ENCODE peak calls at places on chromosomes 4 and X, in seven cellular contexts. One of them, this sample, is unnamed. For H3K9me3, the result is how much of the 10 kb centered on the place peaks cover.

GRCh38 chr4:8840816-8841455 is 30.7 kb downstream of the HMX1 start:
- DNase-seq in tibial nerve: peak
- DNase-seq in ovary: peak
- DNase-seq in right lobe of liver: peak
- DNase-seq in A549: no peak
- DNase-seq in HepG2: no peak
- DNase-seq in IMR-90: no peak
- DNase-seq in this sample: no peak

GRCh38 chrX:38220024-38220935 is at the start of gene SRPX:
- DNase-seq in tibial nerve: no peak
- DNase-seq in IMR-90: peak
- DNase-seq in right lobe of liver: peak
- DNase-seq in ovary: peak
- DNase-seq in HepG2: no peak
- DNase-seq in A549: peak
- DNase-seq in this sample: peak

GRCh38 chr4:2401610-2401983 is 16.8 kb downstream of the ZFYVE28 start:
- DNase-seq in ovary: no peak
- DNase-seq in HepG2: no peak
- DNase-seq in tibial nerve: no peak
- DNase-seq in right lobe of liver: no peak
- DNase-seq in IMR-90: no peak
- DNase-seq in A549: no peak
- DNase-seq in this sample: no peak

GRCh38 chr4:153137168-153137567 is 67.1 kb upstream of the TRIM2 start:
- DNase-seq in ovary: peak
- DNase-seq in IMR-90: peak
- DNase-seq in HepG2: no peak
- DNase-seq in tibial nerve: no peak
- DNase-seq in right lobe of liver: peak
- DNase-seq in A549: peak
- DNase-seq in this sample: no peak

GRCh38 chrX:68832101-68832416 is 3.2 kb downstream of the EFNB1 start:
- DNase-seq in right lobe of liver: no peak
- DNase-seq in A549: no peak
- DNase-seq in IMR-90: peak
- DNase-seq in ovary: peak
- DNase-seq in tibial nerve: no peak
- DNase-seq in HepG2: no peak
- DNase-seq in this sample: peak

GRCh38 chr4:56863441-56864129 is 42.1 kb upstream of the SPINK2 start:
- DNase-seq in tibial nerve: no peak
- DNase-seq in ovary: no peak
- DNase-seq in right lobe of liver: no peak
- DNase-seq in A549: no peak
- DNase-seq in IMR-90: peak
- DNase-seq in HepG2: no peak
- DNase-seq in this sample: no peak

GRCh38 chr4:2047031-2047660 is 12.0 kb upstream of the NAT8L start:
- DNase-seq in HepG2: no peak
- DNase-seq in tibial nerve: no peak
- DNase-seq in IMR-90: no peak
- DNase-seq in ovary: no peak
- DNase-seq in A549: no peak
- DNase-seq in right lobe of liver: peak
- DNase-seq in this sample: no peak

GRCh38 chr4:76872556-76872955 is 25.4 kb downstream of the SOWAHB start:
- DNase-seq in right lobe of liver: no peak
- DNase-seq in HepG2: no peak
- DNase-seq in tibial nerve: no peak
- DNase-seq in A549: no peak
- DNase-seq in IMR-90: no peak
- DNase-seq in ovary: no peak
- DNase-seq in this sample: no peak

GRCh38 chr4:48375651-48376291 is 34.4 kb downstream of the SLAIN2 start:
- DNase-seq in A549: peak
- DNase-seq in right lobe of liver: peak
- DNase-seq in ovary: no peak
- DNase-seq in tibial nerve: no peak
- DNase-seq in IMR-90: peak
- DNase-seq in HepG2: peak
- DNase-seq in this sample: no peak

GRCh38 chrX:20063716-20064351 is 52.9 kb downstream of the MAP7D2 start:
- DNase-seq in right lobe of liver: no peak
- DNase-seq in A549: no peak
- DNase-seq in IMR-90: peak
- DNase-seq in HepG2: no peak
- DNase-seq in tibial nerve: no peak
- DNase-seq in ovary: no peak
- DNase-seq in this sample: no peak

GRCh38 chr4:6395466-6396228 is 76.8 kb downstream of the PPP2R2C start:
- DNase-seq in tibial nerve: no peak
- DNase-seq in HepG2: no peak
- DNase-seq in IMR-90: no peak
- DNase-seq in right lobe of liver: no peak
- DNase-seq in ovary: no peak
- DNase-seq in A549: no peak
- DNase-seq in this sample: no peak

GRCh38 chr4:32025840-32026459 is 1305.8 kb downstream of the PCDH7 start:
- DNase-seq in HepG2: no peak
- DNase-seq in IMR-90: no peak
- DNase-seq in tibial nerve: no peak
- DNase-seq in ovary: no peak
- DNase-seq in right lobe of liver: no peak
- DNase-seq in A549: peak
- DNase-seq in this sample: no peak

GRCh38 chr4:22190855-22191254 is 242.3 kb upstream of the KCNIP4 start:
- DNase-seq in tibial nerve: no peak
- DNase-seq in ovary: no peak
- DNase-seq in A549: no peak
- DNase-seq in right lobe of liver: no peak
- DNase-seq in HepG2: no peak
- DNase-seq in IMR-90: peak
- DNase-seq in this sample: no peak

GRCh38 chrX:140709421-140709846 is at the start of gene LINC00632:
- DNase-seq in IMR-90: no peak
- DNase-seq in ovary: no peak
- DNase-seq in A549: no peak
- DNase-seq in HepG2: no peak
- DNase-seq in tibial nerve: no peak
- DNase-seq in right lobe of liver: no peak
- DNase-seq in this sample: no peak

GRCh38 chrX:28586291-28586690 is 955 bp upstream of the IL1RAPL1 start:
- DNase-seq in right lobe of liver: no peak
- DNase-seq in ovary: no peak
- DNase-seq in HepG2: no peak
- DNase-seq in tibial nerve: no peak
- DNase-seq in IMR-90: peak
- DNase-seq in A549: no peak
- DNase-seq in this sample: peak

GRCh38 chrX:41858161-41858775 is 65.1 kb downstream of the CASK start:
- DNase-seq in right lobe of liver: no peak
- DNase-seq in tibial nerve: no peak
- DNase-seq in A549: no peak
- DNase-seq in ovary: no peak
- DNase-seq in HepG2: no peak
- DNase-seq in IMR-90: no peak
- DNase-seq in this sample: no peak

GRCh38 chr4:127410201-127410600 is 222.6 kb upstream of the INTU start:
- DNase-seq in tibial nerve: no peak
- DNase-seq in HepG2: no peak
- DNase-seq in right lobe of liver: no peak
- DNase-seq in A549: no peak
- DNase-seq in ovary: no peak
- DNase-seq in IMR-90: no peak
- DNase-seq in this sample: no peak

GRCh38 chr4:54100607-54101189 is 735 bp downstream of the GSX2 start:
- DNase-seq in HepG2: no peak
- DNase-seq in IMR-90: no peak
- DNase-seq in right lobe of liver: no peak
- DNase-seq in A549: no peak
- DNase-seq in ovary: no peak
- DNase-seq in tibial nerve: no peak
- DNase-seq in this sample: no peak

GRCh38 chr4:123588631-123589223 is 192.1 kb downstream of the SPRY1 start:
- DNase-seq in ovary: no peak
- DNase-seq in A549: peak
- DNase-seq in IMR-90: peak
- DNase-seq in right lobe of liver: no peak
- DNase-seq in HepG2: peak
- DNase-seq in tibial nerve: no peak
- DNase-seq in this sample: peak

DNA sequence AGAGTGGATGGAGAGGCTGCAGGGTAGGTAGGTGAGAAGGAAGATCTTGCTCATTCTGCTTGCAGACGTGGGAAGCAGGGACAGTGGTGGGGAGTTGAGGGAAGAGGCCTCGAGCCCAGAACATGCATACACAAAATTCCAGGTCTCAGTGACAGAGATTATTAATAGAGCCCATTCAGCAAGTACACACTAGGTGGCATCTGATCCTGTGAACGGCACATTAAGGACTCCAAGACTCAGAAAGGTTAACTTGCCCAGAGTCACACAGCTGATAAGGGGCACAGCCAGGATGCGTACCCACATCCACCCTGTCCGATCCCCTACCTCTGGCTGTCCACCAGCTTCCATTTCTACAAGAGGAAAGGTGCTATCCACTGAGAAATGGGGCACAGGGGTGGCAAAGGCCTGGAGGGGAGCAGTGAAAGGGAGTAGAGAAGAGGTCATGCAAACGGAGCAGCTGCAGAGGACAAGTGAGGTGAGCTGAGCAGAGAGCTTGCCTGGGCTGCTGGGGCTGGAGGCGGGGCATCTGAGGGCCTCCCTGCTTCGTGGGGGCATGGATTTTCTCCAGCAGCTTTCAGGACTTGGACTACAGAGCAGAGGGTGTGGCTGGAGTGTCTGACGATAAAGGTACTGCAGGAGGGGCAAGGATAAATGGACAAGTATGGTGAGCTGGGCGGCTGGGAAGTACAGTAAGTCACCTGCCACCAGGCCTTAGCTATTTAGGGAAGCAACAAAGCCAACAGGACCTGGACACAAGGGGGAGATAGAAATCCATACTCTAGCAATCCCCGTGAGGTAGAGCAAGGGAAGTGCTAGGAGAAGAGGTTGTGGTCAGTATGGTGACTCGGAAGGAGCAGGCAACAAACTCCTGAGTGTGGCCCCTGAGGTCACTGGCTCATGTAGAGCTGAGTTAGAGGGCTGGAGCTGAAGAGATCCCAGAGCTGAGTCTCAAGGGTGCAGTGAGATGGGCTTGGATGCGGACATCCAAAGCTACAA is 11.2 kb downstream of the IDS start:
- DNase-seq in A549: peak
- DNase-seq in ovary: no peak
- DNase-seq in HepG2: no peak
- DNase-seq in IMR-90: no peak
- DNase-seq in tibial nerve: no peak
- DNase-seq in right lobe of liver: no peak
- DNase-seq in this sample: peak
- TF ChIP-seq CTCF in A549: no peak
- TF ChIP-seq CTCF in ovary: no peak
- TF ChIP-seq CTCF in HepG2: no peak
- TF ChIP-seq CTCF in IMR-90: peak
- TF ChIP-seq CTCF in tibial nerve: no peak
- TF ChIP-seq CTCF in right lobe of liver: no peak
- TF ChIP-seq CTCF in this sample: no peak

GRCh38 chrX:47133493-47133892 is 11.0 kb downstream of the NDUFB11 start:
- DNase-seq in A549: no peak
- DNase-seq in right lobe of liver: no peak
- DNase-seq in IMR-90: no peak
- DNase-seq in ovary: no peak
- DNase-seq in HepG2: no peak
- DNase-seq in tibial nerve: no peak
- DNase-seq in this sample: no peak

GRCh38 chrX:47129879-47130358 is 14.6 kb downstream of the NDUFB11 start:
- DNase-seq in HepG2: no peak
- DNase-seq in right lobe of liver: no peak
- DNase-seq in tibial nerve: no peak
- DNase-seq in A549: no peak
- DNase-seq in ovary: no peak
- DNase-seq in IMR-90: no peak
- DNase-seq in this sample: no peak

DNA sequence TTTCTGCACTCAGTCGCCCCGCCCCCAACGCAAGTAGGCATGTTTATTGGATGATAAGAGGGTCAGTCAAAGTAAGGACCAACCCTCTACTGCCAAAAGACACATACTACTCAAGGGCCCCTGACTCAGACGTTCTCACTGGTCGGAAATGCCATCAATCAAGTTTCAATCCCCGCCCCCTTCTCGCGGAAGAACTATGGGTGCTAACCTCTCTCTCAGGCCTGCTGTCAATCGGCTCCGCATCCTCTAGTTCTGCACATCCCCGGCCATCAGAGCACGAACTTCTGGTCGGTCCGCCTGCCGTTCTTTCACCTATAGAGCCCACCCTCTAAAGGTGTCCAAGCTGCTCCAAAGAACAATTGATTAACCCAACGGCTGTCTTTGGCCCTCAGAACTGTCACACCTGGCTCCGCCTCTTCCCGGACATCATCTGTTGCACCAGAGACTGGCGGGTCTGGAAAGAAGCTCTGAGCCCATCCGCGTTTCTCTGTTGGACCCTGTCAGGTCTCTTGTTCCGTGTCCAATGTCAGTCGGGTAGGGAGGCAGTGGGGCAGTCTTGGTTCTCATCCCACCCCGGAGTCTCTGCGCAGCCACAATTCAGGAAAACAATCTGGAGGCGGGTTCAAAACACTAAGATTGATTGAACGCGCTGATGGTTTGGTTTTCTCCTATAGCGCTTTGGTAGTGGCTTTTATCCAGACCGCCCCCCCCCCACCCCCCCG is 15.2 kb downstream of the NDUFB11 start:
- DNase-seq in right lobe of liver: peak
- DNase-seq in HepG2: peak
- DNase-seq in ovary: peak
- DNase-seq in IMR-90: peak
- DNase-seq in A549: peak
- DNase-seq in tibial nerve: peak
- DNase-seq in this sample: peak
- TF ChIP-seq POLR2A in right lobe of liver: peak
- TF ChIP-seq POLR2A in HepG2: peak
- TF ChIP-seq POLR2A in ovary: peak
- TF ChIP-seq POLR2A in IMR-90: no peak
- TF ChIP-seq POLR2A in A549: peak
- TF ChIP-seq POLR2A in tibial nerve: no peak
- TF ChIP-seq POLR2A in this sample: no peak

GRCh38 chr4:95360911-95361695 is 187.7 kb downstream of the UNC5C start:
- DNase-seq in IMR-90: no peak
- DNase-seq in tibial nerve: no peak
- DNase-seq in right lobe of liver: no peak
- DNase-seq in A549: no peak
- DNase-seq in HepG2: no peak
- DNase-seq in ovary: no peak
- DNase-seq in this sample: no peak
- H3K9me3 ChIP-seq in IMR-90: under half
- H3K9me3 ChIP-seq in tibial nerve: under half
- H3K9me3 ChIP-seq in right lobe of liver: under half
- H3K9me3 ChIP-seq in A549: under half
- H3K9me3 ChIP-seq in HepG2: under half
- H3K9me3 ChIP-seq in ovary: under half
- H3K9me3 ChIP-seq in this sample: under half

DNA sequence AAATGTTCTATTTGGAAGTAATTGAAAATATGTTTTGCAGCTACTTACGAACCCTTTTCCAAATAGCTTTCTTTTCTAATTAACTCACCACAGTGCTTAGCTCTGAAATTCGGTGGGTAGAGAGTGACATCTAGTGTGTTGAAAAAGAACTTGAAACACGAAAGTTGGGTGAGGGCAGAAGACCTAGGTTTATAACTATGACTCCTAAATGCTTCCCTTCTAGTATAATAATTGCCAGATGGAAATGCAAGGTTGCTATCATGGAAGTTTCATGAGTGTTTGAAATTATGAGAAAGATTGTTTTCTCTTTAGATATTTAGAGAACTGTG is 77.2 kb upstream of the NOCT start:
- DNase-seq in right lobe of liver: no peak
- DNase-seq in HepG2: peak
- DNase-seq in A549: peak
- DNase-seq in tibial nerve: no peak
- DNase-seq in IMR-90: peak
- DNase-seq in ovary: no peak
- DNase-seq in this sample: no peak
- TF ChIP-seq CTCF in right lobe of liver: peak
- TF ChIP-seq CTCF in HepG2: peak
- TF ChIP-seq CTCF in A549: peak
- TF ChIP-seq CTCF in tibial nerve: peak
- TF ChIP-seq CTCF in IMR-90: peak
- TF ChIP-seq CTCF in ovary: no peak
- TF ChIP-seq CTCF in this sample: peak

This sample was measured in heart left ventricle.